ENCODE peak calls at places on chromosomes 2 and 18, in eight cellular contexts. One of them, this sample, is unnamed.

GRCh38 chr2:159807183-159808037 is 9.4 kb upstream of the CD302 start:
- DNase-seq in mammary epithelial cell: peak; percentile 32
- DNase-seq in Peyer's patch: peak; percentile 58
- DNase-seq in psoas muscle: no peak
- DNase-seq in GM12865: peak; percentile 47
- DNase-seq in omental fat pad: no peak
- DNase-seq in spleen: no peak
- DNase-seq in progenitor cell of endocrine pancreas: peak; percentile 31
- DNase-seq in this sample: no peak

GRCh38 chr2:65292095-65292378 is 64.4 kb downstream of the ACTR2 start:
- DNase-seq in psoas muscle: no peak
- DNase-seq in Peyer's patch: peak; percentile 73
- DNase-seq in omental fat pad: no peak
- DNase-seq in progenitor cell of endocrine pancreas: no peak
- DNase-seq in spleen: no peak
- DNase-seq in GM12865: no peak
- DNase-seq in mammary epithelial cell: no peak
- DNase-seq in this sample: no peak

GRCh38 chr2:101577173-101577572 is 102.3 kb upstream of the RFX8 start:
- DNase-seq in mammary epithelial cell: no peak
- DNase-seq in progenitor cell of endocrine pancreas: no peak
- DNase-seq in omental fat pad: no peak
- DNase-seq in GM12865: no peak
- DNase-seq in spleen: no peak
- DNase-seq in psoas muscle: no peak
- DNase-seq in Peyer's patch: no peak
- DNase-seq in this sample: no peak

GRCh38 chr18:50967714-50968661 is at the start of gene ELAC1:
- DNase-seq in spleen: peak; percentile 95
- DNase-seq in GM12865: peak; percentile 90
- DNase-seq in Peyer's patch: peak; percentile 88
- DNase-seq in mammary epithelial cell: peak; percentile 79
- DNase-seq in psoas muscle: peak; percentile 90
- DNase-seq in progenitor cell of endocrine pancreas: peak; percentile 61
- DNase-seq in omental fat pad: peak; percentile 34
- DNase-seq in this sample: peak; percentile 71

GRCh38 chr2:673615-674318 is 3.4 kb downstream of the TMEM18 start:
- DNase-seq in omental fat pad: no peak
- DNase-seq in progenitor cell of endocrine pancreas: no peak
- DNase-seq in mammary epithelial cell: peak; percentile 28
- DNase-seq in GM12865: no peak
- DNase-seq in psoas muscle: no peak
- DNase-seq in spleen: no peak
- DNase-seq in Peyer's patch: no peak
- DNase-seq in this sample: no peak

GRCh38 chr2:233764264-233764663 is 4.2 kb downstream of the UGT1A1 start:
- DNase-seq in psoas muscle: no peak
- DNase-seq in progenitor cell of endocrine pancreas: no peak
- DNase-seq in omental fat pad: no peak
- DNase-seq in mammary epithelial cell: peak; percentile 64
- DNase-seq in Peyer's patch: peak; percentile 80
- DNase-seq in GM12865: no peak
- DNase-seq in spleen: no peak
- DNase-seq in this sample: no peak

GRCh38 chr2:168722592-168722991 is 79.8 kb upstream of the NOSTRIN start:
- DNase-seq in progenitor cell of endocrine pancreas: no peak
- DNase-seq in Peyer's patch: no peak
- DNase-seq in mammary epithelial cell: peak; percentile 44
- DNase-seq in GM12865: no peak
- DNase-seq in omental fat pad: no peak
- DNase-seq in psoas muscle: no peak
- DNase-seq in spleen: no peak
- DNase-seq in this sample: no peak

GRCh38 chr2:38441346-38441745 is 64.3 kb upstream of the ATL2 start:
- DNase-seq in Peyer's patch: no peak
- DNase-seq in progenitor cell of endocrine pancreas: no peak
- DNase-seq in omental fat pad: no peak
- DNase-seq in GM12865: no peak
- DNase-seq in spleen: no peak
- DNase-seq in psoas muscle: no peak
- DNase-seq in mammary epithelial cell: no peak
- DNase-seq in this sample: no peak

GRCh38 chr2:75558786-75559428 is 1.8 kb downstream of the EVA1A start:
- DNase-seq in progenitor cell of endocrine pancreas: no peak
- DNase-seq in GM12865: no peak
- DNase-seq in mammary epithelial cell: no peak
- DNase-seq in omental fat pad: no peak
- DNase-seq in spleen: no peak
- DNase-seq in Peyer's patch: no peak
- DNase-seq in psoas muscle: no peak
- DNase-seq in this sample: no peak

GRCh38 chr2:240782886-240783818 is 36.9 kb downstream of the KIF1A start:
- DNase-seq in mammary epithelial cell: no peak
- DNase-seq in spleen: peak; percentile 67
- DNase-seq in progenitor cell of endocrine pancreas: no peak
- DNase-seq in omental fat pad: no peak
- DNase-seq in psoas muscle: no peak
- DNase-seq in GM12865: no peak
- DNase-seq in Peyer's patch: no peak
- DNase-seq in this sample: no peak

GRCh38 chr2:54579682-54580349 is 123.7 kb downstream of the SPTBN1 start:
- DNase-seq in mammary epithelial cell: no peak
- DNase-seq in GM12865: peak; percentile 88
- DNase-seq in spleen: no peak
- DNase-seq in Peyer's patch: peak; percentile 86
- DNase-seq in psoas muscle: no peak
- DNase-seq in progenitor cell of endocrine pancreas: no peak
- DNase-seq in omental fat pad: no peak
- DNase-seq in this sample: no peak

GRCh38 chr2:143415571-143415970 is 286.4 kb downstream of the ARHGAP15 start:
- DNase-seq in spleen: no peak
- DNase-seq in psoas muscle: no peak
- DNase-seq in progenitor cell of endocrine pancreas: no peak
- DNase-seq in mammary epithelial cell: no peak
- DNase-seq in GM12865: no peak
- DNase-seq in omental fat pad: no peak
- DNase-seq in Peyer's patch: no peak
- DNase-seq in this sample: no peak

GRCh38 chr2:167140767-167141166 is 252.5 kb downstream of the XIRP2 start:
- DNase-seq in psoas muscle: no peak
- DNase-seq in GM12865: no peak
- DNase-seq in mammary epithelial cell: peak; percentile 98
- DNase-seq in omental fat pad: no peak
- DNase-seq in spleen: no peak
- DNase-seq in Peyer's patch: no peak
- DNase-seq in progenitor cell of endocrine pancreas: no peak
- DNase-seq in this sample: no peak

GRCh38 chr2:86704482-86704971 is 15.6 kb upstream of the RMND5A start:
- DNase-seq in progenitor cell of endocrine pancreas: no peak
- DNase-seq in mammary epithelial cell: peak; percentile 82
- DNase-seq in GM12865: no peak
- DNase-seq in omental fat pad: no peak
- DNase-seq in Peyer's patch: peak; percentile 81
- DNase-seq in psoas muscle: peak; percentile 52
- DNase-seq in spleen: no peak
- DNase-seq in this sample: no peak

GRCh38 chr2:209960676-209961630 is 41.5 kb upstream of the RPE start:
- DNase-seq in psoas muscle: no peak
- DNase-seq in mammary epithelial cell: peak; percentile 19
- DNase-seq in Peyer's patch: peak; percentile 75
- DNase-seq in progenitor cell of endocrine pancreas: no peak
- DNase-seq in omental fat pad: no peak
- DNase-seq in GM12865: peak; percentile 62
- DNase-seq in spleen: no peak
- DNase-seq in this sample: no peak

GRCh38 chr2:217835931-217836881 is 166.6 kb downstream of the TNS1 start:
- DNase-seq in Peyer's patch: no peak
- DNase-seq in mammary epithelial cell: peak; percentile 26
- DNase-seq in omental fat pad: no peak
- DNase-seq in GM12865: peak; percentile 3
- DNase-seq in spleen: no peak
- DNase-seq in progenitor cell of endocrine pancreas: no peak
- DNase-seq in psoas muscle: peak; percentile 85
- DNase-seq in this sample: no peak

GRCh38 chr2:85648619-85649018 is 19.4 kb downstream of the SFTPB start:
- DNase-seq in omental fat pad: no peak
- DNase-seq in psoas muscle: no peak
- DNase-seq in mammary epithelial cell: no peak
- DNase-seq in GM12865: peak; percentile 46
- DNase-seq in spleen: no peak
- DNase-seq in Peyer's patch: no peak
- DNase-seq in progenitor cell of endocrine pancreas: no peak
- DNase-seq in this sample: no peak
- TF ChIP-seq CTCF in omental fat pad: no peak
- TF ChIP-seq CTCF in psoas muscle: peak; percentile 31
- TF ChIP-seq CTCF in mammary epithelial cell: peak; percentile 41
- TF ChIP-seq CTCF in GM12865: peak; percentile 38
- TF ChIP-seq CTCF in spleen: no peak
- TF ChIP-seq CTCF in Peyer's patch: peak; percentile 25
- TF ChIP-seq CTCF in progenitor cell of endocrine pancreas: peak; percentile 53
- TF ChIP-seq CTCF in this sample: peak; percentile 36

DNA sequence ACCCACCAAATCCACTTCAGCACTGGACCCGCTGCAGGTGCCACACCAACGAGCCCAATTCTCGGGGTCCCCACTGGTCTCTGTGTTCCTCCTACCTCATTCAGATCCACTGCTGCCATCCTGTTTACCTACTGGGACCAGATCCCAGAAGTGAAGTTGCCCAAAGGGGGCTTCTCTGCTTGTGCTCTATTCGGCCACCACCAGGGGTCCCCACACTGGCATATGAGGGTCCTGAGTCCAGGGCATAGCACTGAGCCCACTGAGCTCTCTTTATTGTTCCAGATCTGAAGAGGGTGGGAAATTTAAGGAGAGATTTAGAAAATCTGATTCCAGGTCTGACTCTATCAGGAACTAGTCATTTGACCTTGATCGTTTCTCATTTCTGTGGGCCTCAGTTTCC is 2.4 kb downstream of the GPR45 start:
- DNase-seq in psoas muscle: no peak
- DNase-seq in omental fat pad: no peak
- DNase-seq in progenitor cell of endocrine pancreas: peak; percentile 16
- DNase-seq in GM12865: no peak
- DNase-seq in mammary epithelial cell: no peak
- DNase-seq in Peyer's patch: no peak
- DNase-seq in spleen: no peak
- DNase-seq in this sample: no peak
- TF ChIP-seq CTCF in psoas muscle: no peak
- TF ChIP-seq CTCF in omental fat pad: no peak
- TF ChIP-seq CTCF in progenitor cell of endocrine pancreas: peak; percentile 60
- TF ChIP-seq CTCF in GM12865: peak; percentile 5
- TF ChIP-seq CTCF in mammary epithelial cell: no peak
- TF ChIP-seq CTCF in Peyer's patch: no peak
- TF ChIP-seq CTCF in spleen: no peak
- TF ChIP-seq CTCF in this sample: no peak

DNA sequence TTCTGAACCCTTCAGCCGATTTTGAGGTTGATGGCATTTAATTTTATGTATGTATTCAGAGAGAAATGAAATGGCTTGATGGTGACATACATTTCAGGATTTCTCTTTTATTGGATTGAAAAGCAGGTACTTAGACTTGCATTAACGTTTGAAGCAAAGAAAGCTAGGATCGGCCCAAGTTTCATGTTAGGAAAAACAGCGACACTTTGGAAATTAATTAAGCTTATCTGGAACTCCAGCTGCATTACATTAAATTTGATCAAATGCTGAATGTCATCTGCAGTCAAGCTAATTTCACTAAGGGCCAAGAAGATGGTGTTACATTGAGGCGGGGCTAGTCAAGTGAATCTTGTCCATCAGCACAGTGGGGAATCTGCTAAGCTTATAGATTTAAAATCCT is 441.8 kb downstream of the IRS1 start:
- DNase-seq in psoas muscle: no peak
- DNase-seq in Peyer's patch: no peak
- DNase-seq in mammary epithelial cell: no peak
- DNase-seq in GM12865: no peak
- DNase-seq in spleen: no peak
- DNase-seq in progenitor cell of endocrine pancreas: no peak
- DNase-seq in omental fat pad: no peak
- DNase-seq in this sample: no peak
- TF ChIP-seq CTCF in psoas muscle: no peak
- TF ChIP-seq CTCF in Peyer's patch: no peak
- TF ChIP-seq CTCF in mammary epithelial cell: no peak
- TF ChIP-seq CTCF in GM12865: no peak
- TF ChIP-seq CTCF in spleen: no peak
- TF ChIP-seq CTCF in progenitor cell of endocrine pancreas: no peak
- TF ChIP-seq CTCF in omental fat pad: no peak
- TF ChIP-seq CTCF in this sample: no peak

GRCh38 chr2:149648282-149649030 is 60.9 kb upstream of the MMADHC start:
- DNase-seq in Peyer's patch: no peak
- DNase-seq in GM12865: no peak
- DNase-seq in spleen: no peak
- DNase-seq in psoas muscle: no peak
- DNase-seq in mammary epithelial cell: peak; percentile 96
- DNase-seq in progenitor cell of endocrine pancreas: no peak
- DNase-seq in omental fat pad: no peak
- DNase-seq in this sample: no peak
- TF ChIP-seq CTCF in Peyer's patch: no peak
- TF ChIP-seq CTCF in GM12865: no peak
- TF ChIP-seq CTCF in spleen: no peak
- TF ChIP-seq CTCF in psoas muscle: no peak
- TF ChIP-seq CTCF in mammary epithelial cell: no peak
- TF ChIP-seq CTCF in progenitor cell of endocrine pancreas: no peak
- TF ChIP-seq CTCF in omental fat pad: no peak
- TF ChIP-seq CTCF in this sample: no peak

This sample was measured in natural killer cell.